ENCODE peak calls at places on chromosome 15, in six cellular contexts. B is GM10248, A is mucosa of descending colon, D is fibroblast of the aortic adventitia, R is foreskin fibroblast, O is Calu3. Y is an unnamed sample.
A peak's percentile ranks its signal among the peaks of the same experiment; 100 is the strongest.

GRCh38 chr15:62658498-62658897 is 384.0 kb upstream of the TPM1 start:
- DNase-seq in D (no peak), B (peak; percentile 23), O (no peak), A (no peak), R (peak; percentile 10), Y (no peak)

GRCh38 chr15:76973362-76973743 is 21.6 kb upstream of the PSTPIP1 start:
- DNase-seq in O (no peak), R (no peak), A (no peak), B (peak; percentile 66), D (peak; percentile 60), Y (no peak)

GRCh38 chr15:85453144-85453872 is 72.9 kb downstream of the AKAP13 start:
- DNase-seq in B (no peak), D (no peak), A (no peak), O (no peak), R (no peak), Y (no peak)

GRCh38 chr15:31339558-31339895 is 12.9 kb downstream of the KLF13 start:
- DNase-seq in B (no peak), O (no peak), R (no peak), A (no peak), D (no peak), Y (no peak)

GRCh38 chr15:66835558-66835878 is 133.5 kb downstream of the SMAD6 start:
- DNase-seq in D (peak; percentile 57), A (no peak), R (peak; percentile 67), B (no peak), O (no peak), Y (no peak)

GRCh38 chr15:60091150-60091549 is 87.0 kb downstream of the FOXB1 start:
- DNase-seq in R (peak; percentile 95), A (no peak), O (peak; percentile 75), B (no peak), D (peak; percentile 93), Y (no peak)

GRCh38 chr15:31494786-31495185 is 168.2 kb downstream of the KLF13 start:
- DNase-seq in B (no peak), D (no peak), O (no peak), R (no peak), A (no peak), Y (no peak)

GRCh38 chr15:101526442-101526841 is 36.9 kb upstream of the PCSK6 start:
- DNase-seq in R (no peak), O (no peak), D (no peak), A (no peak), B (peak; percentile 13), Y (no peak)

GRCh38 chr15:101578443-101578894 is 73.7 kb downstream of the TM2D3 start:
- DNase-seq in R (no peak), D (peak; percentile 15), O (peak; percentile 72), B (peak; percentile 63), A (no peak), Y (no peak)

GRCh38 chr15:53739651-53740050 is 19.8 kb downstream of the WDR72 start:
- DNase-seq in A (no peak), D (no peak), R (no peak), B (no peak), O (peak; percentile 27), Y (no peak)

GRCh38 chr15:83871808-83872559 is 218.1 kb downstream of the ADAMTSL3 start:
- DNase-seq in D (peak; percentile 91), A (no peak), O (no peak), R (peak; percentile 67), B (peak; percentile 33), Y (no peak)

GRCh38 chr15:100078511-100079220 is 263.1 kb downstream of the ADAMTS17 start:
- DNase-seq in O (no peak), B (no peak), A (no peak), D (no peak), R (no peak), Y (no peak)

GRCh38 chr15:90560229-90560771 is 30.6 kb downstream of the CRTC3 start:
- DNase-seq in A (no peak), D (peak; percentile 100), O (no peak), R (peak; percentile 96), B (no peak), Y (no peak)

GRCh38 chr15:101135532-101136166 is 116.2 kb downstream of the CHSY1 start:
- DNase-seq in D (no peak), B (peak; percentile 69), A (peak; percentile 49), R (no peak), O (no peak), Y (no peak)

GRCh38 chr15:44194397-44195150 is 497 bp downstream of the FRMD5 start:
- DNase-seq in D (peak; percentile 92), O (peak; percentile 76), B (peak; percentile 28), A (peak; percentile 63), R (peak; percentile 67), Y (peak; percentile 86)

GRCh38 chr15:81897011-81897677 is 148.7 kb downstream of the MEX3B start:
- DNase-seq in O (no peak), R (peak; percentile 87), B (no peak), A (no peak), D (no peak), Y (no peak)

GRCh38 chr15:90266061-90266431 is 574 bp downstream of the NGRN start:
- DNase-seq in B (no peak), A (no peak), R (peak; percentile 45), D (peak; percentile 27), O (peak; percentile 40), Y (no peak)

GRCh38 chr15:99441871-99442267 is 123.9 kb upstream of the MEF2A start:
- DNase-seq in B (peak; percentile 5), A (no peak), O (no peak), D (no peak), R (no peak), Y (no peak)

GRCh38 chr15:49495993-49496747 is 73.1 kb downstream of the FGF7 start:
- DNase-seq in R (peak; percentile 51), O (no peak), D (peak; percentile 77), B (no peak), A (no peak), Y (no peak)

GRCh38 chr15:94856267-94856854 is 625.0 kb downstream of the MCTP2 start:
- DNase-seq in D (no peak), O (no peak), A (no peak), R (no peak), B (no peak), Y (no peak)

GRCh38 chr15:57086857-57087427 is 168.5 kb downstream of the TCF12 start:
- DNase-seq in A (no peak), O (no peak), R (no peak), B (no peak), D (no peak), Y (no peak)

GRCh38 chr15:38389924-38390542 is 63.9 kb upstream of the FAM98B start:
- DNase-seq in B (peak; percentile 48), D (peak; percentile 71), R (peak; percentile 67), O (peak; percentile 71), A (no peak), Y (no peak)

GRCh38 chr15:85753791-85754452 is 40.8 kb downstream of the KLHL25 start:
- DNase-seq in D (no peak), B (no peak), R (no peak), O (no peak), A (no peak), Y (peak; percentile 40)

GRCh38 chr15:51677453-51677852 is 3.9 kb upstream of the SCG3 start:
- DNase-seq in B (no peak), R (no peak), O (no peak), A (no peak), D (no peak), Y (no peak)

GRCh38 chr15:69974321-69974720 is 123.4 kb downstream of the TLE3 start:
- DNase-seq in A (no peak), B (no peak), R (no peak), D (no peak), O (no peak), Y (no peak)

GRCh38 chr15:57747206-57747605 is 40.7 kb downstream of the POLR2M start:
- DNase-seq in A (no peak), O (no peak), B (peak; percentile 21), R (peak; percentile 29), D (peak; percentile 56), Y (no peak)

GRCh38 chr15:62889734-62890505 is 152.6 kb upstream of the TPM1 start:
- DNase-seq in A (no peak), B (no peak), O (peak; percentile 65), R (peak; percentile 82), D (peak; percentile 91), Y (no peak)

GRCh38 chr15:40081691-40082194 is 26.9 kb downstream of the BMF start:
- DNase-seq in O (peak; percentile 72), B (no peak), A (peak; percentile 70), D (peak; percentile 59), R (peak; percentile 80), Y (no peak)
- TF ChIP-seq CTCF in O (no peak), B (no peak), A (no peak), D (no peak), R (no peak), Y (peak; percentile 35)

GRCh38 chr15:40441736-40442531 is 1.2 kb downstream of the BAHD1 start:
- DNase-seq in A (peak; percentile 68), D (no peak), B (peak; percentile 59), R (peak; percentile 45), O (no peak), Y (no peak)
- TF ChIP-seq CTCF in A (no peak), D (peak; percentile 9), B (peak; percentile 42), R (no peak), O (no peak), Y (peak; percentile 65)

DNA sequence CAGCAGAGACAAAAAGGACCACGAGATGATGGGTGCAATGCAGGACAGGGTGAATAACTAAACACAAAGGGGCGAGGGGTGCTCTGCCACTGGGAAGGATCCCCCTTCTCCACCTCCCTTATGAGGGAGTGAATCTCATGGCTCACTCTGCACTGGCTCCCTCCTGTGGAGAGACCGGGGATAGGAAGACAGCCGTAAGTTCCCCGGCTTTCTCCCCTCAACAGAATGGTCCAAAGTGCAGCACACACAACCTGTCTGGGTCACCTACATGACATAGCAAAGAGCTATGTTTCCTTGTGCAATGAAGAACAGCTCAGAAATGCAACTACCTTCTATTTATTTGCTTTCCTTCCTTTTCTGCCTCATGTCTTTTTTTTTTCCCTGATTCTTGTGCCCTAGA is 7.8 kb upstream of the ACSBG1 start:
- DNase-seq in O (peak; percentile 50), D (no peak), R (peak; percentile 36), B (no peak), A (no peak), Y (no peak)
- TF ChIP-seq CTCF in O (peak; percentile 53), D (peak; percentile 49), R (peak; percentile 48), B (no peak), A (peak; percentile 8), Y (peak; percentile 70)

GRCh38 chr15:87713405-87713995 is 543.0 kb downstream of the NTRK3 start:
- DNase-seq in D (no peak), A (no peak), R (no peak), O (no peak), B (no peak), Y (no peak)

GRCh38 chr15:87715252-87715651 is 541.3 kb downstream of the NTRK3 start:
- DNase-seq in A (no peak), O (no peak), B (no peak), D (no peak), R (no peak), Y (no peak)

GRCh38 chr15:87712211-87712610 is 544.3 kb downstream of the NTRK3 start:
- DNase-seq in D (no peak), A (no peak), B (no peak), R (no peak), O (no peak), Y (no peak)

GRCh38 chr15:87720235-87720634 is 536.3 kb downstream of the NTRK3 start:
- DNase-seq in D (no peak), R (no peak), O (no peak), A (no peak), B (no peak), Y (no peak)

DNA sequence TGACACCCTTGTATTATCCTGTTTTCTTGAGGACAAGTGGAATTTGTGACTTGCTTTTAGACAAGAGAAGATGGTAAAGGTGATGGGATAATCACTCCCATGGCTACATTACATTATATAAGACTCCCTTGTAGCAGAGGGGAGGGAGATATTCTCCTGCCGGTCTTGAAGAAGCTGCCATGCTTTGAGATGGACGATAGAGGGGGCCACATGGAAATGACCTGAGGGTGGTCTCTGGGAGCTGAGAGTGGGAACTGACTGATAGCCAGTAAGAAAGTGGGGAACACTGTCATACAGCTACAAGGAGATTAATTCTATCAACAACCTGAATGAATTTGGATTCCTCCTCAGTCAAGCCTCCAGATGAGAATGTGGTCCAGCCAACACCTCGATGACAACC is 540.1 kb downstream of the NTRK3 start:
- DNase-seq in D (no peak), O (no peak), B (no peak), A (no peak), R (no peak), Y (no peak)
- TF ChIP-seq CTCF in D (no peak), O (no peak), B (no peak), A (no peak), R (no peak), Y (no peak)

Y was measured in chondrocyte.